ENCODE peak calls at places on chromosome X, in six cellular contexts. H, A, M, Q, S and U are unnamed samples.

GRCh38 chrX:39645059-39645895 is 452.5 kb downstream of the BCOR start:
- DNase-seq in H (no peak), A (peak; percentile 91), M (peak; percentile 10), Q (no peak), S (no peak), U (no peak)

GRCh38 chrX:68588653-68589371 is 58.7 kb upstream of the STARD8 start:
- DNase-seq in H (no peak), A (no peak), M (no peak), Q (no peak), S (no peak), U (no peak)

GRCh38 chrX:131068945-131069719 is 11.0 kb downstream of the ARHGAP36 start:
- DNase-seq in H (no peak), A (no peak), M (no peak), Q (peak; percentile 86), S (no peak), U (no peak)

GRCh38 chrX:3403748-3404147 is 57.3 kb upstream of the MXRA5 start:
- DNase-seq in H (no peak), A (no peak), M (no peak), Q (no peak), S (no peak), U (no peak)

GRCh38 chrX:45434231-45434630 is 233.6 kb upstream of the DIPK2B start:
- DNase-seq in H (no peak), A (no peak), M (no peak), Q (no peak), S (no peak), U (no peak)

GRCh38 chrX:66914082-66914481 is 275.2 kb upstream of the EDA2R start:
- DNase-seq in H (no peak), A (no peak), M (no peak), Q (peak; percentile 6), S (peak; percentile 4), U (no peak)

GRCh38 chrX:100643943-100644587 is at the start of gene SRPX2:
- DNase-seq in H (no peak), A (peak; percentile 74), M (no peak), Q (no peak), S (peak; percentile 67), U (no peak)

GRCh38 chrX:68146054-68146453 is 287.2 kb downstream of the OPHN1 start:
- DNase-seq in H (no peak), A (no peak), M (no peak), Q (peak; percentile 20), S (peak; percentile 6), U (no peak)

GRCh38 chrX:65009459-65009858 is 33.2 kb upstream of the ZC4H2 start:
- DNase-seq in H (no peak), A (no peak), M (no peak), Q (no peak), S (no peak), U (no peak)

GRCh38 chrX:22577181-22577580 is 304.5 kb downstream of the CBLL2 start:
- DNase-seq in H (no peak), A (no peak), M (no peak), Q (no peak), S (peak; percentile 47), U (no peak)

GRCh38 chrX:44042124-44042523 is 68.9 kb upstream of the NDP start:
- DNase-seq in H (no peak), A (no peak), M (no peak), Q (no peak), S (no peak), U (no peak)

GRCh38 chrX:67601771-67602170 is 58.0 kb downstream of the AR start:
- DNase-seq in H (no peak), A (no peak), M (no peak), Q (no peak), S (no peak), U (no peak)

GRCh38 chrX:73448379-73448778 is 1.5 kb downstream of the CDX4 start:
- DNase-seq in H (no peak), A (no peak), M (no peak), Q (no peak), S (no peak), U (no peak)

GRCh38 chrX:74343970-74344622 is 40.1 kb downstream of the ZCCHC13 start:
- DNase-seq in H (peak; percentile 10), A (peak; percentile 66), M (peak; percentile 0), Q (peak; percentile 94), S (peak; percentile 91), U (peak; percentile 47)

GRCh38 chrX:39726810-39727209 is 370.9 kb downstream of the BCOR start:
- DNase-seq in H (no peak), A (no peak), M (no peak), Q (no peak), S (peak; percentile 10), U (no peak)

GRCh38 chrX:45621356-45622041 is 420.8 kb upstream of the DIPK2B start:
- DNase-seq in H (no peak), A (no peak), M (no peak), Q (no peak), S (no peak), U (no peak)

GRCh38 chrX:3184176-3184930 is 143.1 kb downstream of the ARSF start:
- DNase-seq in H (no peak), A (no peak), M (no peak), Q (no peak), S (no peak), U (no peak)